ENCODE peak calls at places on chromosomes 2 and 18, in six cellular contexts. T, F, O, G, M and S are unnamed samples.

GRCh38 chr2:158202151-158202778 is 100.6 kb downstream of the UPP2 start:
- DNase-seq in T (no peak), F (no peak), O (peak), G (no peak), M (peak), S (peak)

GRCh38 chr2:176079851-176080539 is 3.8 kb downstream of the EVX2 start:
- DNase-seq in G (peak), F (peak), T (no peak), M (no peak), O (no peak), S (no peak)

GRCh38 chr2:147782521-147782920 is 62.3 kb upstream of the ACVR2A start:
- DNase-seq in G (peak), M (peak), T (no peak), O (peak), F (no peak), S (peak)

GRCh38 chr18:489244-490023 is 11.1 kb downstream of the COLEC12 start:
- DNase-seq in F (no peak), O (peak), T (no peak), M (no peak), G (peak), S (peak)

GRCh38 chr2:96195410-96196071 is 13.1 kb downstream of the STARD7 start:
- DNase-seq in M (no peak), G (peak), F (no peak), O (peak), T (no peak), S (peak)

GRCh38 chr2:206700141-206700540 is 18.1 kb downstream of the DYTN start:
- DNase-seq in F (no peak), T (no peak), O (peak), G (no peak), M (peak), S (no peak)

GRCh38 chr18:12554796-12555388 is 103.0 kb downstream of the SPIRE1 start:
- DNase-seq in F (no peak), O (no peak), T (no peak), M (no peak), G (no peak), S (no peak)

GRCh38 chr2:25373269-25373981 is 31.7 kb upstream of the DNMT3A start:
- DNase-seq in T (no peak), O (no peak), M (peak), G (no peak), F (no peak), S (no peak)

GRCh38 chr2:10255189-10256030 is 47.3 kb upstream of the HPCAL1 start:
- DNase-seq in M (no peak), F (peak), G (no peak), T (no peak), O (no peak), S (no peak)

GRCh38 chr2:166184789-166185188 is 57.0 kb upstream of the SCN1A start:
- DNase-seq in T (no peak), M (peak), F (no peak), O (no peak), G (peak), S (peak)

GRCh38 chr18:61735564-61736102 is 157.2 kb downstream of the RNF152 start:
- DNase-seq in M (no peak), O (no peak), F (no peak), T (no peak), G (no peak), S (no peak)

GRCh38 chr2:190069936-190070696 is 7.6 kb upstream of the MSTN start:
- DNase-seq in M (peak), T (peak), G (peak), O (peak), F (peak), S (peak)

GRCh38 chr2:219737270-219737691 is 109.9 kb downstream of the SLC4A3 start:
- DNase-seq in G (peak), F (no peak), T (no peak), M (peak), O (peak), S (peak)

GRCh38 chr2:120205901-120206581 is 17.2 kb downstream of the TMEM185B start:
- DNase-seq in O (no peak), M (no peak), G (no peak), F (peak), T (peak), S (peak)

GRCh38 chr2:112547333-112547732 is 5.1 kb downstream of the POLR1B start:
- DNase-seq in F (no peak), T (no peak), M (peak), O (peak), G (peak), S (no peak)

GRCh38 chr2:105125428-105125827 is 87.6 kb downstream of the MRPS9 start:
- DNase-seq in M (no peak), T (peak), F (no peak), O (no peak), G (no peak), S (no peak)

GRCh38 chr2:143193121-143193520 is 63.9 kb downstream of the ARHGAP15 start:
- DNase-seq in F (no peak), M (no peak), O (no peak), G (no peak), T (no peak), S (no peak)

GRCh38 chr18:45227004-45227403 is 388.3 kb upstream of the SLC14A2 start:
- DNase-seq in T (no peak), G (no peak), O (peak), F (no peak), M (no peak), S (no peak)

GRCh38 chr2:56444339-56444738 is 260.5 kb downstream of the CCDC85A start:
- DNase-seq in O (no peak), F (no peak), T (no peak), M (no peak), G (no peak), S (peak)

GRCh38 chr2:186532891-186533290 is 46.8 kb downstream of the ZC3H15 start:
- DNase-seq in F (peak), T (no peak), G (no peak), M (peak), O (peak), S (no peak)
- H3K4me3 ChIP-seq in F (no peak), T (no peak), G (no peak), M (no peak), O (no peak), S (no peak)

GRCh38 chr2:64914735-64915509 is 74.3 kb upstream of the SLC1A4 start:
- DNase-seq in F (no peak), M (no peak), T (peak), O (peak), G (peak), S (no peak)
- H2AFZ ChIP-seq in F (no peak), M (no peak), T (no peak), O (no peak), G (no peak), S (peak)

GRCh38 chr2:173752152-173752551 is 213.0 kb downstream of the SP3 start:
- DNase-seq in M (no peak), O (no peak), T (peak), F (no peak), G (no peak), S (peak)
- TF ChIP-seq CTCF in M (peak), O (peak), T (peak), F (peak), G (peak), S (peak)

GRCh38 chr2:9244985-9245544 is 38.5 kb downstream of the ASAP2 start:
- DNase-seq in G (no peak), F (no peak), O (peak), T (no peak), M (no peak), S (peak)
- H3K4me3 ChIP-seq in G (no peak), F (no peak), O (no peak), T (no peak), M (no peak), S (peak)

DNA sequence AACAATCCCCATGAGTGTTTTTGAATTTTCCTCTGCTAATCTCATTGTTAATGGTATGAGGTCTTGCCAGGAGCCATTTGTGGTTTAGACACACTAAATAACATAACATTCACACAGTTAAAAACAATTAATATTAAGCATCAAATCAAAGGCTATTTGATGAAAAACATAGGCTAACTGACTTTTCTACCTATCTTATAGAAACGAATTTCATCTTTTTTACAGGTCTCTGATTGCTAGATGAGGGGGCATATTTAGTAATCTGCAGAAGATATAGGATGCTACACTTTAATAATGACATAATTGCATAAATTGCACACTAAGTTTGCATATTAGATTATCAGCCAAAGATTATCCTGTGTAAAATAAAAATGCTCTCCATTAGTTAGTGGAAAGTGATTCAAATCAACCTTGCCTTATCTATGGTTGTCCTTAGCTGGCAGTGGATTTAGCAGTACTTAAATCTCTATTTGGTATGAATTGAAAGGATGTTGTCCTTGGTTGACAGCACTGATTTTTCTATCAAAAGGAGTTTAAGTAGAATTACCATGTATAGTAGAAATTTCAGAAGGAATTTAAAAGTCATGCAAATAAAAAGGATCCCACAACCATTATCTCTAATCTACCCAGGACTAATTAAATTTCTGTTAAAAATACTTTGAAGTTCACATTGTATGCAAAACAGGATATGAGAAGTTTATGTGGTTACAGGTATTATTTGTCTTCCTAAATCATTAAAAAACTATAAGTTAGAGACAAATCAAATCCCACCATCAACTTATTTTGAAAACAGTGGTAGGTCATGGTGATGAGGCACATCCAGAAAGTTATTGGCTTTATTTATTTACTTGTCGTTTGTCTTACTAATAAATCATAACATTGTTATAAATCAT is 50.6 kb upstream of the SPAG16 start:
- DNase-seq in G (no peak), M (no peak), O (no peak), T (peak), F (no peak), S (no peak)
- H2AFZ ChIP-seq in G (no peak), M (no peak), O (peak), T (peak), F (no peak), S (no peak)

GRCh38 chr2:162265666-162266467 is 22.6 kb upstream of the FAP start:
- DNase-seq in T (no peak), M (no peak), G (no peak), O (peak), F (no peak), S (no peak)
- TF ChIP-seq CTCF in T (no peak), M (no peak), G (no peak), O (no peak), F (no peak), S (no peak)

GRCh38 chr2:138760693-138761092 is 19.5 kb downstream of the NXPH2 start:
- DNase-seq in M (no peak), T (no peak), O (no peak), G (no peak), F (no peak), S (no peak)

GRCh38 chr2:138762515-138762914 is 17.7 kb downstream of the NXPH2 start:
- DNase-seq in M (no peak), O (no peak), T (no peak), G (no peak), F (no peak), S (no peak)

GRCh38 chr2:138752231-138752956 is 27.8 kb downstream of the NXPH2 start:
- DNase-seq in O (peak), T (no peak), M (peak), G (peak), F (no peak), S (peak)

DNA sequence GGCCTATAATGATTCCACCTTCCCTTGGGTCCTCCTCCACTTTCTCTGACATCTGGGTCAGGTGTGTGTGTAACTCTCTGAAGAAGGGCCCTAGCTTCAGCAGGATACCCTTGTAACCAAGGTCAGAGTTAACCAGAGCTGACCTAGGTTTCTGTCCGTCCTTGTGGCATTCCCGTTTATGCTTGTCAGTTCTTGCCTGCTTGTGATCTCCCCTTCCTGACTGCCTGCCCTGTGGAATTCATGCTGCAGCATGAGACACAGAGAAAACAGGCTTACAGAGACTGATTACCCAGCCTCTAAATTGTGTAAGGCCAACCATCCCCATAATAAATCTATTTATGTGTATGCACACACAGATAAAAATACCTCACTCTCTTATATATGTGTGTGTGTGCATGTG is 22.8 kb downstream of the NXPH2 start:
- DNase-seq in M (peak), O (no peak), F (no peak), T (no peak), G (no peak), S (no peak)
- H3K4me3 ChIP-seq in M (peak), O (no peak), F (no peak), T (no peak), G (no peak), S (no peak)

DNA sequence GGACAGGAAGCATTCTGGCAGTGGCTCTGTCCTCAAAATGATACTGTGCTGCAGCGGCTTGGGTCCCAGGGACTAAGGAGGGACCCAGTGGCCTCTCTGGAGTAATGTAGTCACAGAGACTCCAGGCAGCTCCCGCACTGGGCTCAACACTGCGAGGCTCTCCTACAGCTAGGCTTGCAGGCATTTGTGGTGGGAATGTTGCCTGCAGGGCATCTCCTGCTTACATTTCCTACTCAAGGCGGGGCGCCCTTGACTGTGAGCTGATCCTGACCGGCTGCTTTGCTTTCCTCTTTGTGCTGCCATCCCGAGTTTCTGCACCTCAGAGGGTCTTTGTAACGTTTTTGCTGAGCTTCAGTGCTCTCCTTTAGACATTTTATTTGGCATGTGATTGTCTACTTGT is 177.4 kb upstream of the FN1 start:
- DNase-seq in M (no peak), G (peak), O (no peak), T (no peak), F (no peak), S (peak)
- H2AFZ ChIP-seq in M (no peak), G (peak), O (no peak), T (no peak), F (no peak), S (no peak)

DNA sequence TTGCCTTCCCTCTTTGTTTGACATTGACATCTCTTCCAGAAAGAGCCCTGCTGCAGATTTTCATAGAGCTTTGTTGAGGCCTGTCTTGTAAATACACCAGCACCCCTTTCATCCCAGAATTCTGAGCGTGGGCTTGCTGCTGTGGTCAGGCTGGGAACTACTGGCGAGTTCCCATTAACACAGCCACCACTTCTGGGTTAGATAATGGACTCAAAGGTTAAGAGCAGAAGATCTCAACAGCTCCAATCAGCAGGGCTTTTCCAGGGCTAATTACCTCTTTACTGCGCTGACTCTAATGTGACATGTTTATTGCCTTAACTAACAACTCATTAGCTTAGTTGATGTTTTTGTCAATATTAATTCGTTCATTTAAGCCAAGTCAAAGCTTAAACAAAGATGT is 235.9 kb upstream of the BOD1L2 start:
- DNase-seq in F (no peak), G (no peak), O (no peak), T (no peak), M (no peak), S (no peak)
- TF ChIP-seq CTCF in F (no peak), G (no peak), O (no peak), T (no peak), M (no peak), S (no peak)

GRCh38 chr2:237604960-237605359 is 14.4 kb upstream of the RAB17 start:
- DNase-seq in O (no peak), T (no peak), M (no peak), F (no peak), G (peak), S (peak)

GRCh38 chr2:237602409-237602808 is 11.9 kb upstream of the RAB17 start:
- DNase-seq in F (no peak), M (no peak), T (no peak), O (no peak), G (no peak), S (no peak)

GRCh38 chr2:237603049-237603717 is 12.6 kb upstream of the RAB17 start:
- DNase-seq in M (no peak), O (no peak), F (no peak), T (no peak), G (no peak), S (no peak)

GRCh38 chr2:237604391-237604790 is 13.9 kb upstream of the RAB17 start:
- DNase-seq in G (no peak), O (no peak), M (no peak), T (no peak), F (no peak), S (no peak)

DNA sequence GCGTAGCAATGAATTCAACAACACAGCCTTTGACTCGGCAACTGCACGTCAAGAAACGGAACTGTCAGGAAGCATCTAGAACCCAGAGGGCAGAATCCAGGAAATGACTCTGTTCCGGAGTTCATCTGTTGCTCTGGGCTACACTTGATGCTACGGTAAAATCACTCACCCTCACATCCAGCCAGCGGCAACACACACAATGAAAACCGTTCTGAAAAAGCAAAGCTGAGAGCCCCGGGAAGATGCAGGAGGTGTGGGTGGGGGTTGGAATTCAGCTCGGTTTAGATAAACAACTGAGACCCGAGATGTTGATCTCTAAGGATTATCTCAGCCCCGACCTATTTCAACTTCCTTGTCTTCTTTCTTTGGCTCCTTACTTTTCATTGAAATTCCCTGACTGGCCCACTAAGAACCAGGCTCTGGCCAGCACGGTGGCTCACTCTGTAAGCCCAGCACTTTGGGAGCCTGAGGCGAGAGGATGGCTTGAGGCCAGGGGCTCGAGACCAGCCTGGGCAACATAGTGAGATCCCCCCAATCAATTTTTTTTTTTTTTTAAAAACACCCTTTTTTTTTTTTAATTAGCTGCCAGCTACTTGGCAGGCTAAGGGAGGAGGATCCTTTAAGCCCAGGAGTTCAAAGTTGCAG is 13.3 kb upstream of the RAB17 start:
- DNase-seq in M (no peak), G (peak), F (no peak), T (peak), O (peak), S (peak)
- H3K4me3 ChIP-seq in M (no peak), G (no peak), F (no peak), T (no peak), O (peak), S (no peak)